ENCODE peak calls at places on chromosomes 16 and 17, in five cellular contexts. B, F, E, W and L are unnamed samples.

GRCh38 chr17:57650548-57650947 is 94.6 kb downstream of the CCDC182 start:
- DNase-seq in B (no peak), W (no peak), F (no peak), E (no peak), L (no peak)

GRCh38 chr16:1723450-1724147 is 17.6 kb downstream of the MAPK8IP3 start:
- DNase-seq in E (peak; percentile 32), B (peak; percentile 86), W (no peak), F (no peak), L (peak; percentile 50)

GRCh38 chr17:1110844-1111598 is 68.8 kb downstream of the ABR start:
- DNase-seq in E (peak; percentile 91), F (no peak), B (peak; percentile 49), W (peak; percentile 91), L (peak; percentile 92)

GRCh38 chr17:33273271-33273670 is 19.8 kb downstream of the ASIC2 start:
- DNase-seq in E (no peak), B (no peak), F (no peak), W (no peak), L (no peak)

GRCh38 chr16:1744338-1744840 is 27.0 kb downstream of the NME3 start:
- DNase-seq in W (no peak), E (no peak), B (no peak), F (no peak), L (no peak)

GRCh38 chr17:51060396-51060795 is 60.3 kb downstream of the SPAG9 start:
- DNase-seq in E (no peak), F (no peak), W (no peak), B (no peak), L (no peak)

GRCh38 chr16:90044111-90044551 is 24.9 kb upstream of the DBNDD1 start:
- DNase-seq in E (no peak), B (no peak), W (no peak), F (no peak), L (peak; percentile 31)

GRCh38 chr17:16943541-16944333 is 28.2 kb downstream of the TNFRSF13B start:
- DNase-seq in W (no peak), B (peak; percentile 28), F (no peak), E (no peak), L (no peak)

GRCh38 chr17:9700754-9701476 is 55.6 kb downstream of the USP43 start:
- DNase-seq in W (no peak), F (no peak), E (no peak), B (no peak), L (no peak)

GRCh38 chr17:10337976-10338375 is 34.8 kb downstream of the MYH13 start:
- DNase-seq in W (no peak), B (no peak), E (peak; percentile 83), F (no peak), L (no peak)

GRCh38 chr17:47956818-47957590 is 679 bp downstream of the PRR15L start:
- DNase-seq in W (no peak), F (no peak), E (peak; percentile 15), B (no peak), L (no peak)

GRCh38 chr17:921161-921560 is 58.4 kb downstream of the NXN start:
- DNase-seq in F (no peak), W (no peak), B (peak; percentile 64), E (peak; percentile 47), L (peak; percentile 59)

GRCh38 chr17:836154-836553 is 54.0 kb downstream of the MRM3 start:
- DNase-seq in B (peak; percentile 70), F (no peak), E (no peak), W (no peak), L (peak; percentile 52)

GRCh38 chr17:67245073-67245693 is at the start of gene HELZ:
- DNase-seq in E (peak; percentile 83), B (peak; percentile 93), F (peak; percentile 61), W (no peak), L (peak; percentile 82)

GRCh38 chr16:23232806-23233205 is 50.3 kb downstream of the SCNN1G start:
- DNase-seq in B (no peak), F (no peak), E (no peak), W (no peak), L (no peak)

GRCh38 chr16:4147236-4147635 is 31.0 kb upstream of the ADCY9 start:
- DNase-seq in F (no peak), B (no peak), W (no peak), E (no peak), L (no peak)

GRCh38 chr16:17416461-17417221 is 54.1 kb downstream of the XYLT1 start:
- DNase-seq in E (peak; percentile 38), B (peak; percentile 70), W (peak; percentile 23), F (no peak), L (peak; percentile 48)

GRCh38 chr16:31458073-31458834 is 1.0 kb upstream of the ARMC5 start:
- DNase-seq in F (no peak), B (peak; percentile 71), W (no peak), E (peak; percentile 45), L (peak; percentile 51)

GRCh38 chr16:50079741-50080140 is 14.0 kb downstream of the HEATR3 start:
- DNase-seq in B (no peak), F (no peak), W (no peak), E (no peak), L (peak; percentile 20)

GRCh38 chr16:75931043-75931442 is 204.8 kb upstream of the CPHXL start:
- DNase-seq in B (no peak), W (no peak), E (peak; percentile 97), F (no peak), L (peak; percentile 86)

GRCh38 chr17:45050680-45051059 is 762 bp downstream of the DCAKD start:
- DNase-seq in W (no peak), B (peak; percentile 54), F (no peak), E (peak; percentile 28), L (peak; percentile 42)